ENCODE peak calls at places on chromosomes 16 and 17, in ten cellular contexts. Y is HCT116, X is WTC11, J is GM12865, N is epithelial cell of proximal tubule, D is lower lobe of right lung, C is cardiac fibroblast, K is nephron progenitor cell, P is spleen, E is choroid plexus epithelial cell. F is an unnamed sample.

GRCh38 chr17:48179071-48179945 is 71.7 kb downstream of the SNX11 start:
- DNase-seq in J (no peak), C (peak), Y (no peak), N (no peak), X (no peak), K (no peak), D (no peak), P (no peak), E (peak), F (no peak)

GRCh38 chr16:70592106-70592571 is 54.2 kb upstream of the IL34 start:
- DNase-seq in P (no peak), Y (no peak), N (no peak), X (no peak), K (no peak), D (no peak), C (no peak), E (no peak), J (no peak), F (no peak)

GRCh38 chr16:83330251-83330650 is 477.5 kb upstream of the HSBP1 start:
- DNase-seq in C (no peak), X (no peak), J (no peak), D (no peak), N (no peak), P (no peak), E (no peak), Y (no peak), K (no peak), F (no peak)

GRCh38 chr16:35398208-35398607 is 1938.8 kb downstream of the TP53TG3F start:
- DNase-seq in J (no peak), K (no peak), D (no peak), P (no peak), C (no peak), E (no peak), X (no peak), N (no peak), Y (no peak), F (no peak)

GRCh38 chr16:56603589-56603988 is 4.8 kb upstream of the MT2A start:
- DNase-seq in P (no peak), N (no peak), C (peak), E (peak), Y (peak), D (no peak), X (peak), J (peak), K (no peak), F (no peak)

GRCh38 chr17:1484586-1485310 is 7.7 kb downstream of the MYO1C start:
- DNase-seq in X (peak), E (peak), J (peak), N (no peak), P (peak), C (peak), K (peak), D (peak), Y (peak), F (no peak)

GRCh38 chr16:83899272-83899897 is 470 bp downstream of the MLYCD start:
- DNase-seq in D (peak), P (peak), X (peak), Y (no peak), C (peak), K (peak), J (peak), E (peak), N (no peak), F (no peak)

GRCh38 chr16:4501071-4501478 is 24.9 kb downstream of the HMOX2 start:
- DNase-seq in P (no peak), J (no peak), C (peak), E (no peak), X (no peak), N (no peak), D (no peak), Y (no peak), K (no peak), F (no peak)

GRCh38 chr16:58629681-58630640 is at the start of gene CNOT1:
- DNase-seq in C (peak), Y (peak), P (peak), X (peak), J (peak), E (peak), N (peak), D (peak), K (peak), F (peak)

GRCh38 chr17:13355054-13355453 is 246.7 kb downstream of the HS3ST3A1 start:
- DNase-seq in X (no peak), J (no peak), Y (no peak), N (no peak), D (no peak), P (no peak), E (no peak), C (no peak), K (no peak), F (no peak)

GRCh38 chr17:6470751-6471521 is 26.7 kb downstream of the PIMREG start:
- DNase-seq in C (no peak), Y (no peak), N (no peak), P (no peak), X (no peak), K (no peak), J (no peak), E (no peak), D (no peak), F (no peak)

GRCh38 chr16:63922563-63922962 is 1199.3 kb downstream of the CDH11 start:
- DNase-seq in P (no peak), D (no peak), C (no peak), X (no peak), N (no peak), E (no peak), J (no peak), Y (no peak), K (no peak), F (no peak)

GRCh38 chr16:89417352-89417751 is 73.0 kb downstream of the ANKRD11 start:
- DNase-seq in D (no peak), J (no peak), C (no peak), X (no peak), Y (no peak), K (no peak), E (no peak), N (no peak), P (no peak), F (no peak)

GRCh38 chr17:76458580-76459490 is 5.9 kb upstream of the UBE2O start:
- DNase-seq in J (peak), N (no peak), X (peak), E (peak), K (peak), P (no peak), Y (peak), D (no peak), C (peak), F (no peak)

GRCh38 chr16:70568601-70569217 is 45.1 kb downstream of the SF3B3 start:
- DNase-seq in D (no peak), J (no peak), X (no peak), N (no peak), P (no peak), E (peak), Y (no peak), C (no peak), K (no peak), F (no peak)

GRCh38 chr17:75514299-75515228 is 773 bp downstream of the CASKIN2 start:
- DNase-seq in N (no peak), P (peak), K (peak), X (peak), C (no peak), E (no peak), D (peak), J (no peak), Y (no peak), F (peak)

GRCh38 chr16:81823734-81824133 is 44.6 kb downstream of the PLCG2 start:
- DNase-seq in K (no peak), E (no peak), Y (no peak), C (no peak), J (no peak), X (no peak), D (no peak), N (no peak), P (no peak), F (no peak)

GRCh38 chr16:12781777-12782176 is 21.9 kb downstream of the CPPED1 start:
- DNase-seq in X (no peak), K (no peak), N (no peak), E (no peak), Y (no peak), P (no peak), C (no peak), J (no peak), D (no peak), F (no peak)

GRCh38 chr16:4244254-4244812 is 2.5 kb upstream of the SRL start:
- DNase-seq in J (no peak), Y (no peak), E (peak), P (no peak), N (no peak), X (no peak), D (no peak), K (no peak), C (no peak), F (no peak)

DNA sequence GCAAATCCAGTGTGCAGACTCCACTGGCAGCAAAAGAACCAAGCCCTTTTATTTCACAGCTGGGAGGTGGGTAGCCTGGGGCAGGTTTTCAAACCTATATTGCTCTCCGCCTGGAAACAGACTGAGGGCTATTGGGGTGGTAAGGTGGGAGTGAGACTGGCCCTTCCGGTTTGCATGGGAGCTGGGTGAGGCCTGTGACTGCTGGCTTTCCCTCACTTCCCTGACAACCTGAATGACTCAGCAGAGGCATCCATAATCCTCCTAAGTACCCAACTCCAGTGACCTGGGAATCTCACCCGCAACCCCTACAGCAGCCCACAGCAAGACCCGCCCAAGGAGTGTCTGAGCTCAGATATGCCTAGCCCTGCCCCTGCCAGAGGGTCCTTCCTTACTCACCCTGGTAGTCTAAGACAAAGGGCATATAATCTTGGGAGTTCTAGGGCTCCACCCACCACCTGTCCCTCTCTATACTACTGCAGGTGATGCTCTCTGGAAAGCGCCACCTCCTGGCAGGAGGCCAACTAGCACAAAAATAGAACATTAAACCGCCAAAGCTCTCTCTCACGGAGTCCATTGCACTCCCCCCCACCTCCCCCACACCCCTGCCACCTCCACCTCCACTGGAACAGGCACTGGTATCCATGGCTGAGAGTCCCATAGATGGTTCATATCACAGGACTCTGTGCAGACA is 602.0 kb upstream of the C16orf82 start:
- DNase-seq in X (peak), K (no peak), P (no peak), C (no peak), N (no peak), D (no peak), Y (no peak), E (no peak), J (no peak), F (no peak)
- TF ChIP-seq CTCF in X (no peak), K (no peak), P (no peak), C (no peak), N (no peak), D (no peak), Y (no peak), E (no peak), J (no peak), F (no peak)

DNA sequence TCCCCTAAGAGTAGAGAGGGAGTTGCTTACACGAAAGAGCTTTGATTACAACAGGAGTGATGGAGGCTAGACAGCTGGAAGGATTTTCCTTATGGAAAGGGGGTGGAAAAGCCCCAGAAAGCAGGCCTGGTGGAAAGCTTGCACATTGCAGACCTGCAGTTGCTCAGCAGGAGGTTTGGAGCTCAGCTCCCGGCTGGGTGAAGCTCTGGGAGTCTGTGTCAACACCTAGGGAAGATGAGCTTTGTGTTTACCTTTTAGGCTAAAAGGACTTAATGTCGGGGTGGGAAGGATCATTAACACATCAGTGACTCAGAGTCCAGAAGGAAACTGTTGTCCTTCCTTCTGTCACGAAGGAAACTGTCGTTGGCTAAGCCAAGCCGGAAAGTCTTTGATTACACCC is 48.1 kb downstream of the RAP1GAP2 start:
- DNase-seq in J (no peak), Y (no peak), D (no peak), N (no peak), C (no peak), E (peak), P (no peak), X (peak), K (no peak), F (no peak)
- TF ChIP-seq CTCF in J (no peak), Y (no peak), D (no peak), N (peak), C (no peak), E (peak), P (no peak), X (no peak), K (no peak), F (peak)

GRCh38 chr17:73285603-73285908 is 23.9 kb upstream of the CPSF4L start:
- DNase-seq in K (no peak), N (no peak), X (no peak), C (no peak), D (no peak), E (no peak), P (no peak), J (no peak), Y (no peak), F (no peak)

GRCh38 chr17:73284906-73285602 is 23.4 kb upstream of the CPSF4L start:
- DNase-seq in D (no peak), P (no peak), K (no peak), Y (no peak), C (no peak), X (no peak), J (no peak), N (no peak), E (no peak), F (no peak)

GRCh38 chr17:73283841-73284282 is 22.2 kb upstream of the CPSF4L start:
- DNase-seq in J (peak), N (no peak), P (no peak), E (peak), C (peak), K (peak), Y (no peak), D (no peak), X (peak), F (no peak)

GRCh38 chr17:73283250-73283649 is 21.6 kb upstream of the CPSF4L start:
- DNase-seq in N (no peak), P (no peak), K (no peak), Y (no peak), D (no peak), J (no peak), C (no peak), X (no peak), E (no peak), F (no peak)

GRCh38 chr17:73284339-73284738 is 22.7 kb upstream of the CPSF4L start:
- DNase-seq in X (no peak), J (no peak), E (no peak), D (no peak), P (no peak), N (no peak), K (no peak), Y (no peak), C (no peak), F (no peak)
- TF ChIP-seq CTCF in X (no peak), J (no peak), E (no peak), D (no peak), P (no peak), N (no peak), K (no peak), Y (no peak), C (no peak), F (no peak)

DNA sequence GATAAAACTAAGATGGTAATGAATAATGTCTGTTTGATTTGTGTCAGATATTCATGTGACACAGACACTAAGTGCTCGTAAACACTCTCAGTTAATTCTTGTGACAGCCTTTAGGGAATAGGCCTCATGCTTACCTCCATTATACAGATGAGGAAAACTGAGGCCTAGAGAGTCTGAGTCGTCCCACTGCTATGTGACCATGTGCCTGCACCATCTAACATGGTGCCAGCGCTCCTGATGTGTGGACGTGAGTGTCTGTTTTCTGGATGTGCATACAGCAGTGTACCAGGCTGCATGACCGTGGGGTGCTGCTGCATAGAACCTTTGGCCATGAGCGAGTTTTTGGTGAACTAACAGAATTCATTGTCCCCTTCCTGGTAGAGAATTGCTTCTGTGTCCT is 61.8 kb downstream of the MPRIP start:
- DNase-seq in J (no peak), N (no peak), K (no peak), E (no peak), X (no peak), D (no peak), Y (no peak), C (no peak), P (no peak), F (peak)
- TF ChIP-seq CTCF in J (no peak), N (no peak), K (no peak), E (no peak), X (no peak), D (no peak), Y (no peak), C (no peak), P (no peak), F (no peak)

DNA sequence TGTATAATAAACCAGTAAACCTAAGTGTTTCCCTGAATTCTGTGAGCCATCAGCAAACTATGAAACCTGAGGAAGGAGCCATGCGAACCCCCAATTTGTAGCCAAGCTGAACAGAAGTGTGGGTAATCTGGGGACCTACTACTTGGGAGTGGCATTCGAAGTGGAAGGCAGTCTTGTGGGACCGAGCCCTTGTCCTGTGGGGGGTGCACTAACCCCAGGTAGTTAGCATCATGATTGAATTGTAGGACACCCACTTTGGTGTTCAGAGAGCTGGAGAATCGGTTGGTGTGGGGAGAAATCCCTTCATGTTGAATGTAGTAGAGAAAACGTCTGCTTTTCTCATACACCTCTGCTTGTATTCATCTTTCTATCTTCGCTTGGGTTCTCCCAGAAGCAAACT is 79.7 kb upstream of the CPHXL start:
- DNase-seq in J (no peak), C (no peak), X (no peak), E (no peak), D (no peak), Y (no peak), K (no peak), N (no peak), P (no peak), F (no peak)
- TF ChIP-seq CTCF in J (no peak), C (no peak), X (no peak), E (no peak), D (no peak), Y (no peak), K (no peak), N (no peak), P (no peak), F (no peak)

GRCh38 chr16:14307623-14308356 is 236.7 kb downstream of the MRTFB start:
- DNase-seq in X (no peak), P (peak), C (peak), D (no peak), K (no peak), Y (no peak), N (no peak), J (no peak), E (peak), F (no peak)

GRCh38 chr16:14308357-14308723 is 237.2 kb downstream of the MRTFB start:
- DNase-seq in J (peak), D (no peak), Y (no peak), C (no peak), X (no peak), P (peak), N (no peak), E (no peak), K (no peak), F (no peak)

GRCh38 chr16:14309001-14309886 is 238.1 kb downstream of the MRTFB start:
- DNase-seq in K (no peak), P (peak), X (peak), N (no peak), Y (no peak), D (no peak), J (peak), C (peak), E (no peak), F (no peak)

GRCh38 chr16:14309906-14310305 is 238.8 kb downstream of the MRTFB start:
- DNase-seq in N (no peak), P (peak), C (peak), J (peak), E (peak), K (no peak), D (no peak), X (no peak), Y (no peak), F (no peak)

GRCh38 chr16:14310519-14310991 is 239.4 kb downstream of the MRTFB start:
- DNase-seq in C (peak), N (no peak), E (peak), X (peak), K (no peak), D (no peak), J (peak), P (peak), Y (no peak), F (no peak)
- TF ChIP-seq CTCF in C (no peak), N (no peak), E (peak), X (no peak), K (no peak), D (no peak), J (peak), P (no peak), Y (peak), F (peak)

GRCh38 chr16:85531516-85531915 is 81.6 kb upstream of the GSE1 start:
- DNase-seq in E (no peak), J (no peak), D (no peak), N (no peak), K (no peak), Y (no peak), X (no peak), C (no peak), P (no peak), F (no peak)

GRCh38 chr16:85530370-85530739 is 82.8 kb upstream of the GSE1 start:
- DNase-seq in K (no peak), Y (no peak), D (no peak), N (no peak), J (no peak), E (no peak), C (no peak), X (no peak), P (no peak), F (no peak)

GRCh38 chr16:85528528-85529387 is 84.4 kb upstream of the GSE1 start:
- DNase-seq in D (no peak), N (no peak), K (peak), E (no peak), X (no peak), C (peak), J (peak), Y (no peak), P (no peak), F (no peak)

GRCh38 chr16:85527767-85528297 is 85.3 kb upstream of the GSE1 start:
- DNase-seq in D (no peak), N (no peak), K (no peak), P (no peak), C (no peak), J (no peak), X (no peak), E (no peak), Y (no peak), F (no peak)

DNA sequence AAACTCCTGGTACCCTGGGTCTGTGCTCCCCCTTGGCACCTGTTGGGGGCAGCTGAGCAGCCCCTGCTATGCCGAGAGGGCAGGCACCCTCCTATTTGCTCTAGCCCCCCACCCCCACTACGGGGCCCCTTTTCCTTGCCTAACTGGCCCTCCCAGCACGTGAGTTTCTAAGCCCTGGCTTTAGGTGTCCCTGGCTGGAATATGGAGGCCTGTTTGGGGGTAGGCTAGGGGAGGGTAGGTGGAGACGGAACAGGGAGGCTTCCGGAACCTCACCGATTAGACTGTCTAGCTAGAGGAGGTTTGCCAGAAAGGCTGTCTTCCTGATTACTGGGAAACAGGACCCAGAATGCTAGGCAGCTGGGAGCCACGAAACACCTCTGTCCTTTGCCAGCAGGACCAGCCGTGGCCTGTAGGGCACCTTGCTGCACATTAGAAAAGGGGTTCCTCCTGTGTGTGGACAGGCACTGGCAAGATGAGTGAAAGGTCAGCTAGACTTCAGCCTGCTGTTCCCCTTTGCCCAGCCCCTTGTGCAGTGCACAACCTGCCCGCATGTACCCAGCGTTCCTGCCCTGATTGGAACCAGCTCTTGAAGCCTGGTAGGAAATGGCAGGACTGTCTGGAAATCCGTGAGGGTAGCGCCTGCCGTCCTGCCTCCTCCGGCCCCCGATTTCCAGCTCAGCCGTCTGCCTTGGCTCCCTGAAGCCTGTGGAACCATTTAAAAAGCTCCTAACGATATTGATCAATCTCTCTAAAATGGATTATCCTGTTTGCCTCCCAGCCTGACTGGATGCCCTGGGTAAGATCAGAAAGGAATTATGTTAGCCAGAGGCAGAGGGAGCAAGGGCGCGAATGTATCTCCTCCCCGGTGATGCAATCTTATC is 83.4 kb upstream of the GSE1 start:
- DNase-seq in N (no peak), K (no peak), D (no peak), X (no peak), J (no peak), P (no peak), Y (no peak), C (no peak), E (no peak), F (no peak)
- TF ChIP-seq CTCF in N (no peak), K (no peak), D (no peak), X (no peak), J (no peak), P (no peak), Y (peak), C (no peak), E (peak), F (no peak)

F was measured in chondrocyte.